ENCODE peak calls at places on chromosomes 11 and 22, in seven cellular contexts. One of them, this sample, is unnamed.

GRCh38 chr11:120977470-120977869 is 46.4 kb upstream of the TBCEL start:
- DNase-seq in foreskin keratinocyte: peak
- DNase-seq in H9: no peak
- DNase-seq in glutamatergic neuron: no peak
- DNase-seq in endothelial cell: no peak
- DNase-seq in activated CD8-positive, alpha-beta T cell treated with anti-CD3 and anti-CD28 coated beads for 36 hours: no peak
- DNase-seq in hepatocyte: no peak
- DNase-seq in this sample: peak

GRCh38 chr11:73206751-73207280 is 11.3 kb upstream of the P2RY2 start:
- DNase-seq in foreskin keratinocyte: peak
- DNase-seq in H9: no peak
- DNase-seq in glutamatergic neuron: no peak
- DNase-seq in endothelial cell: no peak
- DNase-seq in activated CD8-positive, alpha-beta T cell treated with anti-CD3 and anti-CD28 coated beads for 36 hours: no peak
- DNase-seq in hepatocyte: no peak
- DNase-seq in this sample: no peak

GRCh38 chr22:50118557-50119168 is 28.9 kb downstream of the MOV10L1 start:
- DNase-seq in foreskin keratinocyte: peak
- DNase-seq in H9: no peak
- DNase-seq in glutamatergic neuron: no peak
- DNase-seq in endothelial cell: no peak
- DNase-seq in activated CD8-positive, alpha-beta T cell treated with anti-CD3 and anti-CD28 coated beads for 36 hours: no peak
- DNase-seq in hepatocyte: peak
- DNase-seq in this sample: no peak

GRCh38 chr11:132099692-132100091 is 729.3 kb downstream of the NTM start:
- DNase-seq in foreskin keratinocyte: no peak
- DNase-seq in H9: peak
- DNase-seq in glutamatergic neuron: peak
- DNase-seq in endothelial cell: peak
- DNase-seq in activated CD8-positive, alpha-beta T cell treated with anti-CD3 and anti-CD28 coated beads for 36 hours: peak
- DNase-seq in hepatocyte: no peak
- DNase-seq in this sample: no peak

GRCh38 chr22:45785458-45785857 is 113.8 kb downstream of the ATXN10 start:
- DNase-seq in foreskin keratinocyte: peak
- DNase-seq in H9: no peak
- DNase-seq in glutamatergic neuron: no peak
- DNase-seq in endothelial cell: no peak
- DNase-seq in activated CD8-positive, alpha-beta T cell treated with anti-CD3 and anti-CD28 coated beads for 36 hours: no peak
- DNase-seq in hepatocyte: peak
- DNase-seq in this sample: peak

GRCh38 chr11:122863704-122864326 is 18.7 kb upstream of the JHY start:
- DNase-seq in foreskin keratinocyte: no peak
- DNase-seq in H9: no peak
- DNase-seq in glutamatergic neuron: peak
- DNase-seq in endothelial cell: peak
- DNase-seq in activated CD8-positive, alpha-beta T cell treated with anti-CD3 and anti-CD28 coated beads for 36 hours: peak
- DNase-seq in hepatocyte: peak
- DNase-seq in this sample: peak

GRCh38 chr22:36027579-36027959 is 1.1 kb downstream of the RBFOX2 start:
- DNase-seq in foreskin keratinocyte: peak
- DNase-seq in H9: no peak
- DNase-seq in glutamatergic neuron: no peak
- DNase-seq in endothelial cell: no peak
- DNase-seq in activated CD8-positive, alpha-beta T cell treated with anti-CD3 and anti-CD28 coated beads for 36 hours: peak
- DNase-seq in hepatocyte: peak
- DNase-seq in this sample: no peak

GRCh38 chr11:73230276-73230875 is 12.3 kb downstream of the P2RY2 start:
- DNase-seq in foreskin keratinocyte: no peak
- DNase-seq in H9: no peak
- DNase-seq in glutamatergic neuron: peak
- DNase-seq in endothelial cell: no peak
- DNase-seq in activated CD8-positive, alpha-beta T cell treated with anti-CD3 and anti-CD28 coated beads for 36 hours: no peak
- DNase-seq in hepatocyte: no peak
- DNase-seq in this sample: no peak

GRCh38 chr22:26322179-26322905 is 106.7 kb upstream of the ASPHD2 start:
- DNase-seq in foreskin keratinocyte: peak
- DNase-seq in H9: no peak
- DNase-seq in glutamatergic neuron: no peak
- DNase-seq in endothelial cell: no peak
- DNase-seq in activated CD8-positive, alpha-beta T cell treated with anti-CD3 and anti-CD28 coated beads for 36 hours: no peak
- DNase-seq in hepatocyte: no peak
- DNase-seq in this sample: peak

GRCh38 chr11:114233755-114234154 is 62.4 kb upstream of the NNMT start:
- DNase-seq in foreskin keratinocyte: no peak
- DNase-seq in H9: no peak
- DNase-seq in glutamatergic neuron: no peak
- DNase-seq in endothelial cell: no peak
- DNase-seq in activated CD8-positive, alpha-beta T cell treated with anti-CD3 and anti-CD28 coated beads for 36 hours: no peak
- DNase-seq in hepatocyte: peak
- DNase-seq in this sample: no peak

GRCh38 chr11:83257638-83258229 is 28.4 kb downstream of the CCDC90B start:
- DNase-seq in foreskin keratinocyte: peak
- DNase-seq in H9: no peak
- DNase-seq in glutamatergic neuron: no peak
- DNase-seq in endothelial cell: no peak
- DNase-seq in activated CD8-positive, alpha-beta T cell treated with anti-CD3 and anti-CD28 coated beads for 36 hours: no peak
- DNase-seq in hepatocyte: peak
- DNase-seq in this sample: peak

GRCh38 chr22:45775062-45775461 is 103.4 kb downstream of the ATXN10 start:
- DNase-seq in foreskin keratinocyte: no peak
- DNase-seq in H9: no peak
- DNase-seq in glutamatergic neuron: no peak
- DNase-seq in endothelial cell: no peak
- DNase-seq in activated CD8-positive, alpha-beta T cell treated with anti-CD3 and anti-CD28 coated beads for 36 hours: no peak
- DNase-seq in hepatocyte: no peak
- DNase-seq in this sample: no peak

GRCh38 chr11:22558638-22559037 is 67.0 kb downstream of the FANCF start:
- DNase-seq in foreskin keratinocyte: peak
- DNase-seq in H9: no peak
- DNase-seq in glutamatergic neuron: peak
- DNase-seq in endothelial cell: no peak
- DNase-seq in activated CD8-positive, alpha-beta T cell treated with anti-CD3 and anti-CD28 coated beads for 36 hours: no peak
- DNase-seq in hepatocyte: no peak
- DNase-seq in this sample: no peak

GRCh38 chr11:95575517-95575916 is 214.1 kb downstream of the FAM76B start:
- DNase-seq in foreskin keratinocyte: no peak
- DNase-seq in H9: no peak
- DNase-seq in glutamatergic neuron: no peak
- DNase-seq in endothelial cell: no peak
- DNase-seq in activated CD8-positive, alpha-beta T cell treated with anti-CD3 and anti-CD28 coated beads for 36 hours: no peak
- DNase-seq in hepatocyte: no peak
- DNase-seq in this sample: no peak

DNA sequence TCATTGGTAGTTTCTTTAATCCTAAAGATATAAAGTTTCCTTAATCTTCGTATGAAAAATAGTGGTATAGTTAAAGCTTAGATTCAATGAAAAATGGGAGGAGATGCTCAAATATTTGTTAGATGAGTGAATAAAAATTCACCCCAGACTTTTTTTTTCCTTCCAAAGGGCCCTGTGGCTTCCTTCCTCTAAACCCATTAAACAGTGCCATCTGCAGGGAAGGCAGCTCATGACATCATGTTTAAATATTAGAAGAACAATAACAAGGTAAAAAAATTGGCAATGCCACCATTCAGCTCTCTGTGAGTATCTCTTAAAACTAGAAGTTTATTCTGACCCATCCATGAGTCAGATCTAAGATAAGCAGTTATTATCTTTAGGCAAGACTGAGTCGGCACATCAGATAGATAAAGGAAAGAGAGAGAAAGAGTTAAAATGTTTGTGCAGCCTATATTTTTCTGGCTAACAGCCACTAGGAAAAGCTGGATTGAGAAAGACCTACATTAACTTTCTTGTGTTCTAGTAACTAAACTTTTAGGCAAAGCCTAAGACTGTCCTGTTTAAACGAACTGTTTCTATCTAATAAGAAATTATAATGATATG is 19.1 kb upstream of the OOSP1 start:
- DNase-seq in foreskin keratinocyte: peak
- DNase-seq in H9: no peak
- DNase-seq in glutamatergic neuron: peak
- DNase-seq in endothelial cell: peak
- DNase-seq in activated CD8-positive, alpha-beta T cell treated with anti-CD3 and anti-CD28 coated beads for 36 hours: peak
- DNase-seq in hepatocyte: peak
- DNase-seq in this sample: peak
- TF ChIP-seq CTCF in foreskin keratinocyte: peak
- TF ChIP-seq CTCF in H9: peak
- TF ChIP-seq CTCF in glutamatergic neuron: no peak
- TF ChIP-seq CTCF in endothelial cell: peak
- TF ChIP-seq CTCF in activated CD8-positive, alpha-beta T cell treated with anti-CD3 and anti-CD28 coated beads for 36 hours: peak
- TF ChIP-seq CTCF in hepatocyte: peak
- TF ChIP-seq CTCF in this sample: peak

GRCh38 chr11:44978961-44979331 is 28.3 kb upstream of the TP53I11 start:
- DNase-seq in foreskin keratinocyte: no peak
- DNase-seq in H9: no peak
- DNase-seq in glutamatergic neuron: no peak
- DNase-seq in endothelial cell: no peak
- DNase-seq in activated CD8-positive, alpha-beta T cell treated with anti-CD3 and anti-CD28 coated beads for 36 hours: no peak
- DNase-seq in hepatocyte: no peak
- DNase-seq in this sample: peak
- TF ChIP-seq CTCF in foreskin keratinocyte: no peak
- TF ChIP-seq CTCF in H9: no peak
- TF ChIP-seq CTCF in glutamatergic neuron: no peak
- TF ChIP-seq CTCF in endothelial cell: no peak
- TF ChIP-seq CTCF in activated CD8-positive, alpha-beta T cell treated with anti-CD3 and anti-CD28 coated beads for 36 hours: no peak
- TF ChIP-seq CTCF in hepatocyte: no peak
- TF ChIP-seq CTCF in this sample: no peak

GRCh38 chr22:22111267-22111751 is 128.7 kb upstream of the TOP3B start:
- DNase-seq in foreskin keratinocyte: peak
- DNase-seq in H9: no peak
- DNase-seq in glutamatergic neuron: no peak
- DNase-seq in endothelial cell: no peak
- DNase-seq in activated CD8-positive, alpha-beta T cell treated with anti-CD3 and anti-CD28 coated beads for 36 hours: peak
- DNase-seq in hepatocyte: peak
- DNase-seq in this sample: peak
- TF ChIP-seq CTCF in foreskin keratinocyte: no peak
- TF ChIP-seq CTCF in H9: no peak
- TF ChIP-seq CTCF in glutamatergic neuron: no peak
- TF ChIP-seq CTCF in endothelial cell: no peak
- TF ChIP-seq CTCF in activated CD8-positive, alpha-beta T cell treated with anti-CD3 and anti-CD28 coated beads for 36 hours: no peak
- TF ChIP-seq CTCF in hepatocyte: no peak
- TF ChIP-seq CTCF in this sample: no peak

GRCh38 chr11:124069429-124070401 is 28.6 kb upstream of the OR10G7 start:
- DNase-seq in foreskin keratinocyte: peak
- DNase-seq in H9: peak
- DNase-seq in glutamatergic neuron: peak
- DNase-seq in endothelial cell: peak
- DNase-seq in activated CD8-positive, alpha-beta T cell treated with anti-CD3 and anti-CD28 coated beads for 36 hours: peak
- DNase-seq in hepatocyte: peak
- DNase-seq in this sample: peak
- TF ChIP-seq CTCF in foreskin keratinocyte: peak
- TF ChIP-seq CTCF in H9: peak
- TF ChIP-seq CTCF in glutamatergic neuron: peak
- TF ChIP-seq CTCF in endothelial cell: no peak
- TF ChIP-seq CTCF in activated CD8-positive, alpha-beta T cell treated with anti-CD3 and anti-CD28 coated beads for 36 hours: peak
- TF ChIP-seq CTCF in hepatocyte: peak
- TF ChIP-seq CTCF in this sample: peak

GRCh38 chr11:1401656-1402221 is 12.0 kb downstream of the BRSK2 start:
- DNase-seq in foreskin keratinocyte: no peak
- DNase-seq in H9: peak
- DNase-seq in glutamatergic neuron: peak
- DNase-seq in endothelial cell: peak
- DNase-seq in activated CD8-positive, alpha-beta T cell treated with anti-CD3 and anti-CD28 coated beads for 36 hours: peak
- DNase-seq in hepatocyte: peak
- DNase-seq in this sample: peak
- TF ChIP-seq CTCF in foreskin keratinocyte: no peak
- TF ChIP-seq CTCF in H9: peak
- TF ChIP-seq CTCF in glutamatergic neuron: no peak
- TF ChIP-seq CTCF in endothelial cell: no peak
- TF ChIP-seq CTCF in activated CD8-positive, alpha-beta T cell treated with anti-CD3 and anti-CD28 coated beads for 36 hours: no peak
- TF ChIP-seq CTCF in hepatocyte: no peak
- TF ChIP-seq CTCF in this sample: no peak

GRCh38 chr11:65059523-65059922 is 1.2 kb upstream of the NAALADL1 start:
- DNase-seq in foreskin keratinocyte: no peak
- DNase-seq in H9: no peak
- DNase-seq in glutamatergic neuron: no peak
- DNase-seq in endothelial cell: no peak
- DNase-seq in activated CD8-positive, alpha-beta T cell treated with anti-CD3 and anti-CD28 coated beads for 36 hours: no peak
- DNase-seq in hepatocyte: no peak
- DNase-seq in this sample: no peak

GRCh38 chr11:65063532-65063931 is 5.2 kb upstream of the NAALADL1 start:
- DNase-seq in foreskin keratinocyte: no peak
- DNase-seq in H9: no peak
- DNase-seq in glutamatergic neuron: no peak
- DNase-seq in endothelial cell: no peak
- DNase-seq in activated CD8-positive, alpha-beta T cell treated with anti-CD3 and anti-CD28 coated beads for 36 hours: no peak
- DNase-seq in hepatocyte: no peak
- DNase-seq in this sample: no peak

GRCh38 chr11:65059959-65060824 is 1.8 kb upstream of the NAALADL1 start:
- DNase-seq in foreskin keratinocyte: no peak
- DNase-seq in H9: no peak
- DNase-seq in glutamatergic neuron: no peak
- DNase-seq in endothelial cell: no peak
- DNase-seq in activated CD8-positive, alpha-beta T cell treated with anti-CD3 and anti-CD28 coated beads for 36 hours: no peak
- DNase-seq in hepatocyte: no peak
- DNase-seq in this sample: no peak

GRCh38 chr11:65058419-65059054 is at the start of gene NAALADL1:
- DNase-seq in foreskin keratinocyte: no peak
- DNase-seq in H9: no peak
- DNase-seq in glutamatergic neuron: no peak
- DNase-seq in endothelial cell: no peak
- DNase-seq in activated CD8-positive, alpha-beta T cell treated with anti-CD3 and anti-CD28 coated beads for 36 hours: no peak
- DNase-seq in hepatocyte: no peak
- DNase-seq in this sample: no peak

DNA sequence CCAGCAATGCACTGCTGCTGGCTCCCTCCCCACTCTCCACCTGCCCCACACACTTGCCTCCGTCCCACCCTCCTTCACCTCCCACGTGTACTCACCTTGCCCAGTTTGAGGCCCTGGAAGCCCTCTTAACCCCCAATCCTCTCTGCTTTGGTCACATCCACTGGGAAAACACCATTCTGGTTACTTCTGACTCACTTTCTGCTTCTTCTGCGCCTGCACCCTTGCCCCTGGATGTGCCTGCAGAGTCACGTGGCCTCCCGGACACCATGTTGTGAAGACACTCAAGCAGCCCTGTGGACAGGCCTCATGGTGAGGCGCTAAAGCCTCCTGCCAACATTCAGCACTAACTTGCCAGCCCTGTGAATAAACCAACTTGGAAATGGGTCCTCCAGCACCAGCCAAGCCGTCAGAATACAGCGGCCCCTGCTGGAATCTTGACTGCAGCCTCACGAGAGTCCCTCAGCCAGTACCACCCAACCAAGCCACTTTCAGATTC is 2.6 kb upstream of the NAALADL1 start:
- DNase-seq in foreskin keratinocyte: no peak
- DNase-seq in H9: peak
- DNase-seq in glutamatergic neuron: no peak
- DNase-seq in endothelial cell: peak
- DNase-seq in activated CD8-positive, alpha-beta T cell treated with anti-CD3 and anti-CD28 coated beads for 36 hours: peak
- DNase-seq in hepatocyte: no peak
- DNase-seq in this sample: no peak
- TF ChIP-seq CTCF in foreskin keratinocyte: peak
- TF ChIP-seq CTCF in H9: peak
- TF ChIP-seq CTCF in glutamatergic neuron: no peak
- TF ChIP-seq CTCF in endothelial cell: peak
- TF ChIP-seq CTCF in activated CD8-positive, alpha-beta T cell treated with anti-CD3 and anti-CD28 coated beads for 36 hours: no peak
- TF ChIP-seq CTCF in hepatocyte: peak
- TF ChIP-seq CTCF in this sample: no peak

GRCh38 chr11:100876826-100877545 is 189.9 kb downstream of the ARHGAP42 start:
- DNase-seq in foreskin keratinocyte: peak
- DNase-seq in H9: no peak
- DNase-seq in glutamatergic neuron: no peak
- DNase-seq in endothelial cell: no peak
- DNase-seq in activated CD8-positive, alpha-beta T cell treated with anti-CD3 and anti-CD28 coated beads for 36 hours: no peak
- DNase-seq in hepatocyte: peak
- DNase-seq in this sample: peak
- TF ChIP-seq CTCF in foreskin keratinocyte: no peak
- TF ChIP-seq CTCF in H9: no peak
- TF ChIP-seq CTCF in glutamatergic neuron: no peak
- TF ChIP-seq CTCF in endothelial cell: no peak
- TF ChIP-seq CTCF in activated CD8-positive, alpha-beta T cell treated with anti-CD3 and anti-CD28 coated beads for 36 hours: no peak
- TF ChIP-seq CTCF in hepatocyte: no peak
- TF ChIP-seq CTCF in this sample: no peak

This sample was measured in RWPE1.